ENCODE peak calls at places on chromosomes 4 and X, in six cellular contexts. T is HCT116, Y is A549, R is endothelial cell of umbilical vein, I is HepG2, G is GM12878. X is an unnamed sample.

GRCh38 chr4:152970102-152970820 is 34.1 kb downstream of the FHDC1 start:
- DNase-seq in T (no peak), Y (no peak), R (peak), I (no peak), G (no peak), X (peak)

GRCh38 chr4:183413562-183414200 is 30.8 kb upstream of the CDKN2AIP start:
- DNase-seq in T (no peak), Y (no peak), R (no peak), I (no peak), G (no peak), X (no peak)

GRCh38 chrX:116462843-116463242 is at the start of gene CT83:
- DNase-seq in T (no peak), Y (no peak), R (no peak), I (no peak), G (no peak), X (no peak)

GRCh38 chr4:75432683-75433082 is 81.5 kb downstream of the RCHY1 start:
- DNase-seq in T (peak), Y (peak), R (peak), I (peak), G (no peak), X (peak)

GRCh38 chr4:4460759-4461158 is 73.9 kb downstream of the NSG1 start:
- DNase-seq in T (no peak), Y (no peak), R (no peak), I (no peak), G (no peak), X (no peak)

GRCh38 chr4:146978641-146979040 is 33.0 kb upstream of the TTC29 start:
- DNase-seq in T (no peak), Y (no peak), R (no peak), I (no peak), G (no peak), X (no peak)

GRCh38 chr4:73343432-73343831 is 60.7 kb upstream of the ALB start:
- DNase-seq in T (no peak), Y (no peak), R (no peak), I (peak), G (no peak), X (no peak)

GRCh38 chrX:110146521-110146920 is 143.6 kb downstream of the TMEM164 start:
- DNase-seq in T (peak), Y (peak), R (peak), I (peak), G (no peak), X (peak)

GRCh38 chr4:7351014-7351413 is 83.7 kb downstream of the PSAPL1 start:
- DNase-seq in T (no peak), Y (no peak), R (no peak), I (no peak), G (no peak), X (no peak)

GRCh38 chr4:1495416-1496115 is 89.3 kb upstream of the NKX1-1 start:
- DNase-seq in T (no peak), Y (no peak), R (no peak), I (no peak), G (no peak), X (no peak)

GRCh38 chr4:146029939-146030710 is 91.5 kb upstream of the ZNF827 start:
- DNase-seq in T (no peak), Y (no peak), R (no peak), I (no peak), G (peak), X (no peak)

GRCh38 chrX:39969099-39969825 is 128.5 kb downstream of the BCOR start:
- DNase-seq in T (no peak), Y (no peak), R (peak), I (no peak), G (no peak), X (no peak)

GRCh38 chrX:15391850-15392249 is 7.6 kb upstream of the VEGFD start:
- DNase-seq in T (no peak), Y (no peak), R (no peak), I (no peak), G (no peak), X (no peak)

DNA sequence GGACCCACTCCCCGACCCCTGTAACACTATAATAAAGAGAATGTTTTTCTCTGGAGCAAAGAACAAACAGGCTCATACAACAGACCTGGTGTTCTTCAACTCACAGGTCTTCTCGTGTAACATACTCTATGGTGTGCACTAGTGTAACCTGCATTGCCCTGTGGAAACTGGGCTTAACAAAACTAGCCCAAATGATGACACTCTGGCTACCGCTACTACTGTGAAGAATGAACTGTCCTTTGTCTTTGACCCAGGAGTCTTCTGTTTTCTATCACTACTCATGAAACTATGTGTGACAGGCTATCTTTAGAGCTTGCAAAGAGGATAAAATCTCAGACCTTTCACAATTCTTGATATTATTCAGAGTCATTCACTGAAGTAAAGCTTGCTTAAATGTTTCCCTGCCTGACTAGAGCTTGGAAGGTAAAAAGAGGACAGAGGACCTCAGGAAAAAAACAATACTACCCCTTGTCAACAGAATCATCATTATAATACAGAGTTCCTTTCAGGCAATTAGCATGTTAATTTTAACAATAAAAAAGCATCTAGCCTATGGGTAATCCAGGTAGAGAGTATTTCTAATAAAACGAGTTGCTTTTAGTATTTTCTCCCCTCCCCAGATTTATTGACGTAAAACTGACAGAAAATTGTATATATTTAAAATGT is 59.2 kb downstream of the FSTL5 start:
- DNase-seq in T (no peak), Y (no peak), R (no peak), I (no peak), G (no peak), X (no peak)
- H3K4me2 ChIP-seq in T (no peak), Y (no peak), R (no peak), I (no peak), G (no peak), X (no peak)

DNA sequence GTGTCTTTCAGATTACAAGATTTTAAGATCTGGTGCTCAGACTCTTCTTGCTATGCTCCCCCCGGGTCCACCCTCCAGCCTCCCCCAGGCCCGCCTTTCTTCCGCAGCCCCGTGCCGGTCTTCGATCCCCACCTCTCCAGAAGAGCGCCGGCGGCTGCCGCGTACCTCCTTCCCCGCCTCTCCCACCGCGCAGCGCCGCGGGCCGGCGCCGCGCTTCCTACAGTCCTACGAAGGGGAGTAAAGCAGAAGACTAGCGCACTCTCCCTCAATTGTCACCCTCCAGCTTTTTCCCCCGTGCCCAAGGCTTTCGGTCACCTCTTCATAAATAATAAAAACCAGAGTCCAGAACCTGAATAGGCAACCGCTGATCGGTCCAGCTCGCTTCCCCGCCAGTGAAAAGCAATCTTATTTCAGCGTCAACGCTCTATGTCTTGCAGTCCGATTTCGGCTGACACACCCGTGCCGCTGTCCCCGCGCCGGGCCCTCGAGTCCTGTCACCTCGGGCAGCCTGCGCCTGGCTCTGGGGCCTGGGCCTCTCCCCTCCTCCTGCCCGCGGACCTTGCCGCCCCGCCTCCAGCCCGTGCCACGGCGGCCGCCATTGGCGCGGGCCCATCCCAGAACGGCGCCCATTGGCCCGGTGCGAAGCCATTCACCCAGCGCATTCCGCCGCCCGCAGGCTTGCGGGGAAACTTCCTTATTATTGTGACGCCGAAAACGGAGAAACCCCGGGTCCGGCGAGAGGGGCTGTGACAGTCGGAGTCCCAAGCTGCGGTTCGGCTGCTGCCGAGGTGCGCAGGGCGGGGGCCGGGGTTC is at the start of gene HERC3:
- DNase-seq in T (peak), Y (peak), R (peak), I (peak), G (peak), X (peak)
- TF ChIP-seq POLR2A in T (no peak), Y (no peak), R (no peak), I (no peak), G (peak), X (peak)

GRCh38 chr4:82792912-82793649 is 5.5 kb downstream of the SCD5 start:
- DNase-seq in T (no peak), Y (no peak), R (no peak), I (no peak), G (no peak), X (peak)
- H3K4me2 ChIP-seq in T (no peak), Y (no peak), R (no peak), I (no peak), G (no peak), X (no peak)

DNA sequence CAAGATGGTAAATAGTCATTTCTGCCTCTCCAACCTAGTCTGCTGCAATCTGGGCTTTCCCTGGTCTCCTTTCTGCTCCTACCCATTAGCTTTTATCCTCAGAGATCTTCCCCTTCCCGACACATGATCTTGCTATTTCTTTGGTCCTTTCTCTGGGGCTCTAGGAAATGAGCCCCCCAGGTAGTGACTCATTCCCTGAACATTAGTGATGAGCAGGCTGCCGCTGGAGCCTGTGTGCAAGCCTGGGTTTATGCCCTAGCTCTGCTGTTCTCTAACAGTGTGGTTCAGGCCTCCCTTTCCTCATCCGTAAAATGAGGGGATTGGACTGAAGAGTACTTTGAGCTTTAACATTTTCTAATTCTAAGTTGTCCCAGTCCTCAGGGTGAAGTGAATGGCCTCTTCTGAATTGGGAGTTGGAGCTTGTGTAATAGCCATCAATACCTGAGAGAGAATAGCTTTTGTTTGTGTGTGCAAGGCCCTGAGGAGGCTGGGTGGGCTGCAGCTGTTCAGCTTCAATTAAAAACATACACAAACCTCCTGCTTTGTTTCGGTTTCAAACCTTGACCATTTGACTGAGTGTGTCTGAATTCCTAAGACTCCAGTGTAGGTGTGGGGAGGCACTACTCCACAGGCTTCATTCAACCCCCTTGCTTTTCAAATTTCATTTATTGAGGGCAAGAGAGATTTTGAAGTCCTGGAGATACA is 115.6 kb upstream of the SCML1 start:
- DNase-seq in T (no peak), Y (no peak), R (no peak), I (no peak), G (no peak), X (no peak)
- TF ChIP-seq POLR2A in T (no peak), Y (no peak), R (no peak), I (no peak), G (no peak), X (no peak)

GRCh38 chr4:137997496-137997895 is 244.7 kb downstream of the SLC7A11 start:
- DNase-seq in T (no peak), Y (no peak), R (no peak), I (no peak), G (no peak), X (no peak)

GRCh38 chr4:138003248-138003647 is 238.9 kb downstream of the SLC7A11 start:
- DNase-seq in T (no peak), Y (no peak), R (no peak), I (no peak), G (no peak), X (peak)

GRCh38 chr4:137993232-137993631 is 248.9 kb downstream of the SLC7A11 start:
- DNase-seq in T (no peak), Y (no peak), R (no peak), I (no peak), G (no peak), X (no peak)

GRCh38 chr4:137994858-137995257 is 247.3 kb downstream of the SLC7A11 start:
- DNase-seq in T (no peak), Y (no peak), R (no peak), I (no peak), G (no peak), X (peak)

DNA sequence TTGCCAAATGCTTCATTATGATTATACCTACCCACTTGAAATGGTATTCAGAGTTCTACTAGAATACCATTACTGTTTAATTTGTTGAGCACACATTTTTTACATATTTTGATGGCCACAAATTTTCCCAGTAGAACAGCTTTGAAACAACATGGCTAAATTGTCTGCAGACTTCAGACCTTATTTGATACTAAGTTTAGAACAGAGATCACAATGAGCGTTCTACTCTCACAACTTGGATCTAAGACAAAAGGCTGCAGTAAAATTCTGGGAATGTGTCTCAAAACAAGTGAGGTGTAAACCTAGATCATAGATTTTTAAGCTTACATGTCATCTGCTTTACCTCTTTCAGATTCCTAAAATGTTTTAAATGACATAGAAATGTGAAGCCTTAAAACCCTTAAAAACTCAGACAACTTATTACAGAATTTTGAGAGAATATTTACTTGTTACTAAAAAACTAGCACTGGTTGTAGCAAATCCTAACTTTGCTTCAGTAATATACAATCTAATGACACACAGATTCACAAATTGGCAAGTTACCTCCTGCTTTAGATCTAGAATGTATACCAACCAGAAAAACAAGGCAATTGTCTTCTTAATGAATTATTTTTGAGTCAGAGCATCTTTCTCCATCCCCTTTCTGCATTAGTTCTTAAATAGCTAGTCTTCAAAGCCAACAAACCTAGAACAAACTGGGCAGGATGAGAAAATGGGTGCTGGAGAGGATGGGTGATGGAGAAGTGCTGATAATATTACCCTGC is 243.3 kb downstream of the SLC7A11 start:
- DNase-seq in T (no peak), Y (no peak), R (no peak), I (no peak), G (no peak), X (peak)
- H3K4me2 ChIP-seq in T (no peak), Y (no peak), R (no peak), I (no peak), G (no peak), X (peak)

DNA sequence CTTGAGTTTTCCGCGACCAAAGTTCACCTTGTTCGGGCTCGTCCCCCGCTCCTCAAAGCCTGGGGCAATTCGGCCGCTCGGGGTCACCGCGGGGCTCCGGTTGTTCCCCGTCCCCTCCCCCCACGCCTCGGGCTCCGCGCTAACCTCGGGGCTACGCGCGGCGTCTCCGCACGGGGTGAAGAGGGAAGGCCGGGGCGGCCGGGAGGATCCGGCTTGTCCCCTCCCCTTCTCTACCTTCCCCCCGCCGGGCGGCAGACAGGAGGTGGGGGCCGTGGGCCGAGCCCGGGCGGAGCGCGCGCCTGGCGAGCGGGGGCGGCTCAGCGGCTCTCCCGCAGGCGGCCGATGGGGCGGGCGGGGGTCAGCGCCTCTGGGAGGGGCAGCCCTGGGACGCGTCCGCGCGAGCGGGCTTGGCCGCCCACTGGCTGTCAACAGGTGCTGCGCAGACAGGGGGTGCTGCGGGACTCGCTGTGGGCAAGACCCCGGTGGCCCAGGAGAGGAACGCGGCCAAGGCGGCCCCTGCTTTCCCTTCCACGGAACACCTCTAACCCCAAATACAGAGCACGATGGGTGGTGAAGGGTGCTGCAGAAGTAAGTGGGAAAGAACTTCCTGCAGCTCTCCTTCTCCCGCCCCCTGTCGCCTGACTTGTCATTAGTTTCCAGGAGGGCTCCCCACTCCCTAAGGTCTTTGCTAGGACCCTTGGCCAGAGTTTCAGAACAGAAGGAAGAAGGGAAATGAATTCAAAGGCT is at the start of gene PDGFC:
- DNase-seq in T (no peak), Y (peak), R (peak), I (peak), G (no peak), X (peak)
- TF ChIP-seq POLR2A in T (peak), Y (no peak), R (no peak), I (peak), G (no peak), X (peak)

DNA sequence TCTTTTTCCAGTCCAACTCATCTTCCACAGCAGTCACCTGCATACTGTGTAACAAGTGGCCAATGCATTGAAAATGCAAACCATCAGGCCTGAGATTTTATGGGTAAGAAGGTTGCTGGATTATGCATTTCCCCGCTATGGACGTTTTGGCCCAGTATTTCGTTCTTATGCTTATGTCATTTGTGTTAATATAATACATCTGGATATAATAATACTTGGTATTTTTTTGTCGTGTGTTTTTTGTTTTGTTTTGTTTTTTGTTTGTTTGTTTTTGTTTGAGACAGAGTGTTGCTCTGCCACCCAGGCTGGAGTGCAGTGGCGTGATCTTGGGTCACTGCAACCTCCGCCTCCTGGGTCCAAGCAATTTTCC is 64.6 kb downstream of the COQ2 start:
- DNase-seq in T (no peak), Y (no peak), R (no peak), I (no peak), G (no peak), X (no peak)
- H3K4me2 ChIP-seq in T (no peak), Y (no peak), R (no peak), I (peak), G (peak), X (no peak)

GRCh38 chrX:103311401-103311785 is 603 bp upstream of the BEX2 start:
- DNase-seq in T (no peak), Y (no peak), R (no peak), I (no peak), G (no peak), X (no peak)
- TF ChIP-seq POLR2A in T (no peak), Y (no peak), R (no peak), I (no peak), G (no peak), X (no peak)

DNA sequence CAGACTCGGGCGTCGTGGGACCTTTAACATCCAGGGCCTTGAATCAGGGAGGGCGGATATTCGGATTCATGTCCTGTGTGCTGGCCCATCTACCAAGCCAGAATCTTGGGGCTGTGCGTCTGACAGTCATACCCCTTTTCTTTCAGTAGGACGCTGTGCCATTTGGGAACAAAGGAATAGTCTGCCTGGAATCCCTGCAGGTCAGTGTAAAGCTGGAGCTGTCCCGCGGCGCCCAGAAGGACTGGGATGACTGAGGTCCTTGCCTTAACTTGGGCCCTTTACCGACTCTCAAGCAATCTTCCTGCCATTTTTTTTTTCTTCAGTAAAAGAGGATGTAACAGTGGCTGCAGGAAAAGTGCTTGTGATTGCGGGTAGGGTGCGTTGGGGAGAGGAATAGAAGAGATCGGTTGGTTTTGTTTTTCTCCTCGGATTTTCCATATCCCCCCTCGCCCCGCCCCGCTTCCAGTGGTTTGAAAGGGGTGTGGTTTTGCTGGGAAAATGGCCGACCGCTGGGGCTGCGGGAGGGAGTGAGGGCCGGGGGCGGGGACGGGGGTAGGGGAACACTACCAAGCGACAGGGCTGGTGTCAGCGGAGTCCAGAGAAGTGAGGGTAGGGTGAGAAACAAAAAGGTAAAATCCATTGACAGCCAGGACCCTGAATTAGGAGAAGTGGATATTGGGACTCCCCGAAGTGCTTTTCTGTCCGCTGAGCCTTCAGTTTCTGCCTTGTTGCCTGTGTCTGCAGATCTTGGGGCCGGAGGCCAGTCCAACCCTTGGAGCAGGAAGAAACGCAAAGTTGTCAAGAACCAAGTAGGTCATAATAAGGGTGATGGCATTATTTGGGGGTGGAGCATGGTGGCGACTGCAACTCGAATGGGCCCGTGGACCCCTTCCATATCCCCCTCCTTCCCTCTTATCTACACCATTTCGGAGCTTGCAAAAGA is 749 bp downstream of the ARMCX1 start:
- DNase-seq in T (no peak), Y (no peak), R (peak), I (no peak), G (no peak), X (peak)
- H3K4me2 ChIP-seq in T (no peak), Y (peak), R (peak), I (no peak), G (no peak), X (peak)

X was measured in IMR-90.